ENCODE peak calls at places on chromosome 13, in four cellular contexts. W, O, I and C are unnamed samples.

GRCh38 chr13:61728468-61728867 is 312.8 kb upstream of the PCDH20 start:
- DNase-seq in W (no peak), O (peak), I (no peak), C (no peak)

GRCh38 chr13:20544186-20544914 is 18.7 kb upstream of the CRYL1 start:
- DNase-seq in W (no peak), O (no peak), I (no peak), C (no peak)

GRCh38 chr13:63208811-63209210 is 1793.2 kb upstream of the PCDH20 start:
- DNase-seq in W (no peak), O (peak), I (no peak), C (no peak)

GRCh38 chr13:60759499-60759898 is 362.5 kb downstream of the TDRD3 start:
- DNase-seq in W (no peak), O (peak), I (no peak), C (no peak)

GRCh38 chr13:30561506-30561905 is 56.2 kb upstream of the USPL1 start:
- DNase-seq in W (no peak), O (no peak), I (no peak), C (no peak)

GRCh38 chr13:85332595-85332994 is 466.6 kb downstream of the SLITRK6 start:
- DNase-seq in W (no peak), O (no peak), I (no peak), C (no peak)

GRCh38 chr13:112774448-112774792 is 84.6 kb downstream of the ATP11A start:
- DNase-seq in W (no peak), O (no peak), I (no peak), C (no peak)

GRCh38 chr13:111609631-111610030 is 289.2 kb downstream of the TEX29 start:
- DNase-seq in W (no peak), O (no peak), I (no peak), C (no peak)

GRCh38 chr13:111954681-111955411 is 112.1 kb upstream of the SOX1 start:
- DNase-seq in W (no peak), O (no peak), I (no peak), C (no peak)

GRCh38 chr13:21902709-21903098 is 231.8 kb downstream of the FGF9 start:
- DNase-seq in W (no peak), O (no peak), I (no peak), C (no peak)

GRCh38 chr13:98004107-98004506 is 50.6 kb downstream of the IPO5 start:
- DNase-seq in W (no peak), O (no peak), I (no peak), C (no peak)